ENCODE peak calls at places on chromosomes 4 and X, in four cellular contexts. J is EH, L is fibroblast of mammary gland, F is choroid plexus epithelial cell. W is an unnamed sample.

GRCh38 chr4:154738426-154738825 is 5.4 kb upstream of the LRAT start:
- DNase-seq in F (no peak), J (no peak), L (peak; percentile 7), W (peak; percentile 79)

GRCh38 chr4:152072001-152072485 is 311.2 kb upstream of the GATB start:
- DNase-seq in L (no peak), F (no peak), J (peak; percentile 51), W (peak; percentile 78)

GRCh38 chr4:171985129-171985528 is 171.9 kb downstream of the GALNTL6 start:
- DNase-seq in J (no peak), L (peak; percentile 1), F (peak; percentile 49), W (peak; percentile 69)

GRCh38 chr4:80461412-80461811 is 125.9 kb downstream of the CFAP299 start:
- DNase-seq in F (no peak), J (no peak), L (no peak), W (no peak)

GRCh38 chr4:7964890-7965662 is 25.4 kb upstream of the AFAP1 start:
- DNase-seq in F (peak; percentile 58), L (peak; percentile 74), J (peak; percentile 35), W (peak; percentile 78)

GRCh38 chr4:134702374-134702773 is 500.8 kb upstream of the PABPC4L start:
- DNase-seq in J (no peak), L (no peak), F (no peak), W (no peak)

GRCh38 chr4:803884-804283 is 22.0 kb downstream of the CPLX1 start:
- DNase-seq in L (no peak), J (no peak), F (no peak), W (no peak)

GRCh38 chrX:119755981-119756533 is 2.3 kb upstream of the SOWAHD start:
- DNase-seq in F (no peak), J (no peak), L (no peak), W (no peak)

GRCh38 chr4:74105656-74106275 is 6.8 kb upstream of the CXCL2 start:
- DNase-seq in L (peak; percentile 69), F (peak; percentile 34), J (no peak), W (no peak)